ENCODE peak calls at places on chromosomes 2 and 18, in nine cellular contexts. M is prostate gland; A is HFF-Myc; O is CD8-positive, alpha-beta T cell; S is AG04449; B is cardiac muscle cell; L is AG09309; G is fibroblast of the aortic adventitia; E is AG04450. Z is an unnamed sample.

GRCh38 chr2:160402498-160402897 is 91.1 kb downstream of the RBMS1 start:
- DNase-seq in M (no peak), A (no peak), O (no peak), S (no peak), B (peak; percentile 27), L (no peak), G (no peak), E (no peak), Z (no peak)

GRCh38 chr2:8515864-8516533 is 165.9 kb upstream of the ID2 start:
- DNase-seq in M (no peak), A (no peak), O (no peak), S (no peak), B (no peak), L (no peak), G (no peak), E (no peak), Z (no peak)

GRCh38 chr2:231124833-231125232 is at the start of gene HTR2B:
- DNase-seq in M (no peak), A (peak; percentile 31), O (no peak), S (no peak), B (peak; percentile 35), L (no peak), G (peak; percentile 61), E (no peak), Z (no peak)

GRCh38 chr18:36410346-36410745 is 112.8 kb downstream of the FHOD3 start:
- DNase-seq in M (no peak), A (no peak), O (no peak), S (no peak), B (no peak), L (no peak), G (no peak), E (no peak), Z (no peak)

GRCh38 chr18:24539866-24540604 is 79.6 kb downstream of the HRH4 start:
- DNase-seq in M (no peak), A (no peak), O (no peak), S (no peak), B (no peak), L (no peak), G (no peak), E (no peak), Z (no peak)

GRCh38 chr18:49520661-49521145 is 33.7 kb upstream of the C18orf32 start:
- DNase-seq in M (no peak), A (peak; percentile 16), O (no peak), S (no peak), B (no peak), L (peak; percentile 1), G (peak; percentile 48), E (no peak), Z (no peak)

GRCh38 chr2:59307196-59307595 is 1066.1 kb upstream of the FANCL start:
- DNase-seq in M (no peak), A (no peak), O (no peak), S (no peak), B (no peak), L (no peak), G (no peak), E (no peak), Z (no peak)

GRCh38 chr2:73291461-73292315 is 1.7 kb downstream of the EGR4 start:
- DNase-seq in M (no peak), A (no peak), O (no peak), S (no peak), B (peak; percentile 17), L (no peak), G (no peak), E (no peak), Z (no peak)

GRCh38 chr2:40105593-40105992 is 326.5 kb upstream of the THUMPD2 start:
- DNase-seq in M (no peak), A (no peak), O (no peak), S (no peak), B (no peak), L (no peak), G (peak; percentile 53), E (no peak), Z (no peak)
- H3K4me3 ChIP-seq in M (no peak overlapping the region), A (no peak overlapping the region), O (no peak overlapping the region), S (no peak overlapping the region), B (no peak overlapping the region), L (no peak overlapping the region), G (no peak overlapping the region), E (no peak overlapping the region), Z (no peak overlapping the region)

GRCh38 chr2:67516358-67516757 is 119.2 kb downstream of the ETAA1 start:
- DNase-seq in M (no peak), A (no peak), O (no peak), S (no peak), B (no peak), L (no peak), G (no peak), E (no peak), Z (no peak)

GRCh38 chr2:67515538-67515937 is 118.4 kb downstream of the ETAA1 start:
- DNase-seq in M (no peak), A (no peak), O (no peak), S (no peak), B (peak; percentile 2), L (no peak), G (no peak), E (no peak), Z (no peak)

GRCh38 chr2:67514515-67514914 is 117.4 kb downstream of the ETAA1 start:
- DNase-seq in M (no peak), A (peak; percentile 30), O (no peak), S (peak; percentile 31), B (no peak), L (peak; percentile 42), G (peak; percentile 71), E (peak; percentile 42), Z (no peak)

GRCh38 chr2:67516899-67517530 is 119.9 kb downstream of the ETAA1 start:
- DNase-seq in M (peak; percentile 22), A (no peak), O (no peak), S (peak; percentile 94), B (no peak), L (peak; percentile 72), G (peak; percentile 96), E (peak; percentile 78), Z (peak; percentile 29)

DNA sequence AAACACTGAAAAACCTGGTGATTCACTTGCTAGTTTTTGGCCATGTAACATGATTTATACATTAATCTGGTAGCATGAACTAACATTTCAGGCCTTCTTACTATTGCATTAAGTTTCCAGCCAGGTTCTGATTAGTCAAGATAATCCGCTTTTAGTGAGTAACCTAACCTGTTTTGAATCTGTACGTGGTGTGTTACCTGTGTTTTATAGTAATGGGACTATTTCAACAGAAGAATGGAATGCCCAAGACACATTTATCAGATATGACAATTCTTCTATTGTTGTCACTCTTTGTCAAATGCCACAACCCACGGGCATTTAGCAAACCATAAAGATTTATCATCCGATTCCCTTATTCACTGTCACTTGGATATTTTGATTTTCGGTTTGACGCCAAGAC is 117.9 kb downstream of the ETAA1 start:
- DNase-seq in M (peak; percentile 14), A (no peak), O (no peak), S (no peak), B (no peak), L (no peak), G (no peak), E (no peak), Z (no peak)
- H3K4me3 ChIP-seq in M (no peak overlapping the region), A (no peak overlapping the region), O (no peak overlapping the region), S (no peak overlapping the region), B (no peak overlapping the region), L (no peak overlapping the region), G (no peak overlapping the region), E (no peak overlapping the region), Z (no peak overlapping the region)

GRCh38 chr18:54606835-54607212 is 15.8 kb downstream of the DYNAP start:
- DNase-seq in M (no peak), A (no peak), O (no peak), S (no peak), B (peak; percentile 49), L (no peak), G (no peak), E (no peak), Z (no peak)

GRCh38 chr18:54611819-54612218 is 20.8 kb downstream of the DYNAP start:
- DNase-seq in M (no peak), A (no peak), O (no peak), S (no peak), B (no peak), L (no peak), G (no peak), E (no peak), Z (no peak)

GRCh38 chr18:54604211-54604610 is 13.2 kb downstream of the DYNAP start:
- DNase-seq in M (no peak), A (no peak), O (no peak), S (no peak), B (no peak), L (no peak), G (no peak), E (no peak), Z (no peak)

GRCh38 chr18:54607213-54607934 is 16.3 kb downstream of the DYNAP start:
- DNase-seq in M (peak; percentile 39), A (no peak), O (no peak), S (no peak), B (peak; percentile 0), L (no peak), G (peak; percentile 2), E (no peak), Z (no peak)

GRCh38 chr18:54608008-54608642 is 17.1 kb downstream of the DYNAP start:
- DNase-seq in M (no peak), A (peak; percentile 2), O (no peak), S (no peak), B (no peak), L (no peak), G (peak; percentile 21), E (no peak), Z (no peak)
- H3K4me3 ChIP-seq in M (peak overlapping the region; percentile 23), A (no peak overlapping the region), O (no peak overlapping the region), S (no peak overlapping the region), B (no peak overlapping the region), L (no peak overlapping the region), G (no peak overlapping the region), E (no peak overlapping the region), Z (no peak overlapping the region)

GRCh38 chr2:171883275-171883893 is 10.7 kb downstream of the SLC25A12 start:
- DNase-seq in M (no peak), A (no peak), O (no peak), S (no peak), B (no peak), L (no peak), G (no peak), E (no peak), Z (no peak)

GRCh38 chr2:171878481-171878993 is 15.5 kb downstream of the SLC25A12 start:
- DNase-seq in M (peak; percentile 69), A (peak; percentile 51), O (no peak), S (peak; percentile 24), B (peak; percentile 65), L (peak; percentile 39), G (peak; percentile 90), E (no peak), Z (no peak)

GRCh38 chr2:171880774-171881173 is 13.3 kb downstream of the SLC25A12 start:
- DNase-seq in M (no peak), A (no peak), O (no peak), S (no peak), B (no peak), L (no peak), G (no peak), E (no peak), Z (no peak)

GRCh38 chr2:171879865-171880264 is 14.2 kb downstream of the SLC25A12 start:
- DNase-seq in M (no peak), A (no peak), O (no peak), S (no peak), B (no peak), L (no peak), G (no peak), E (no peak), Z (no peak)

DNA sequence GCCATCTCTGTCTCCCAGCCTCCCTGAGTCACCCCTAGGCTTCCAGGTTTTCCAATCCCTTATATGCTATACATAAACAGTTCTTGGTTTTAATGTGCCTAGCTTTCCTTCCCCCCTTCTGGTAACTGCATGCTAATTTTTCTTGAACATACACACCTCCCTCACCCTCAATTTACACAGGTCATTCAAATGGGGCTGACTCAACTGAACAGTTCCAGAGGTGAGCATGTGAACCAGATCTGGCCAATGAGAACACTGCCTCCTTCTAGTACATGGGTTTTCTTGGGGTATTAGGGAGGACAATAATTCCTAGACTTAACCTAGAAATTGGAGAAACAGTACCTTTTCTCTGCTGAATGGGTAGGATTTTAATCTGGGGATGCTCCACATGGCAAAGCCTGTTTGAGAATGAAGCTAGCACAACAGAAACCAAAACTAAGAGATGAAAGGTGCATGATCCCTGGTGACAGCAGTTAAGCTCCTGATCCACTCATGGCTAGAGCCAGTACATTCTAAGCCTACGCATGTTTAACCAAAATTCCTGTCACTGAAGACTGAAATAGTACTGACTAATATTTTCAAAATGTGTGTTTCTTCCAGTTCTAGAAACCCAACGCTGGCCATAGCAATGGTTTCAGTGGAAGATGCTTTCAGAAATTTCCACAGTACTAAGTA is 11.8 kb downstream of the SLC25A12 start:
- DNase-seq in M (no peak), A (no peak), O (no peak), S (no peak), B (no peak), L (no peak), G (no peak), E (no peak), Z (no peak)
- H3K4me3 ChIP-seq in M (no peak overlapping the region), A (no peak overlapping the region), O (no peak overlapping the region), S (no peak overlapping the region), B (no peak overlapping the region), L (no peak overlapping the region), G (no peak overlapping the region), E (no peak overlapping the region), Z (no peak overlapping the region)

Z was measured in lung.